ENCODE peak calls at places on chromosomes 6 and 20, in seven cellular contexts. L is endothelial cell, R is glomerular endothelial cell, E is NCI-H748 treated with DMSO at 0.1 percent for 48 hours, K is NCI-H1092 treated with DMSO at 0.1 percent for 48 hours, G is amniotic stem cell, O is heart left ventricle. P is an unnamed sample.

GRCh38 chr6:16154904-16155303 is 26.0 kb downstream of the MYLIP start:
- DNase-seq in E (no peak), G (peak; percentile 58), O (peak; percentile 57), R (no peak), K (no peak), L (no peak), P (no peak)

GRCh38 chr6:40996591-40997247 is 42.3 kb downstream of the UNC5CL start:
- DNase-seq in O (no peak), K (no peak), R (peak; percentile 20), E (no peak), G (no peak), L (peak; percentile 47), P (peak; percentile 70)

GRCh38 chr6:169962604-169963469 is 211.4 kb downstream of the ERMARD start:
- DNase-seq in O (no peak), E (no peak), L (no peak), G (no peak), K (no peak), R (no peak), P (no peak)

GRCh38 chr6:29887819-29888581 is 54.3 kb upstream of the HLA-A start:
- DNase-seq in E (peak; percentile 40), G (no peak), O (peak; percentile 82), L (peak; percentile 24), R (no peak), K (peak; percentile 14), P (peak; percentile 19)

GRCh38 chr20:63544958-63545516 is 2.5 kb downstream of the SRMS start:
- DNase-seq in G (no peak), R (no peak), E (no peak), O (no peak), K (no peak), L (no peak), P (peak; percentile 91)

GRCh38 chr6:105798057-105798456 is 288.1 kb upstream of the PRDM1 start:
- DNase-seq in E (no peak), K (no peak), O (no peak), L (no peak), R (no peak), G (peak; percentile 88), P (no peak)

GRCh38 chr6:36590237-36590636 is 3.9 kb upstream of the SRSF3 start:
- DNase-seq in R (no peak), L (no peak), O (no peak), K (no peak), G (peak; percentile 52), E (no peak), P (no peak)

GRCh38 chr6:33967266-33967767 is 163.5 kb upstream of the MLN start:
- DNase-seq in R (no peak), K (no peak), O (no peak), L (no peak), G (no peak), E (no peak), P (no peak)

GRCh38 chr6:159654483-159655098 is 38.5 kb downstream of the SOD2 start:
- DNase-seq in G (peak; percentile 77), L (no peak), E (peak; percentile 52), K (peak; percentile 54), O (no peak), R (peak; percentile 37), P (peak; percentile 56)

GRCh38 chr6:126261792-126262421 is 78.0 kb upstream of the CENPW start:
- DNase-seq in K (no peak), O (no peak), E (no peak), R (no peak), L (no peak), G (no peak), P (no peak)

GRCh38 chr6:133632206-133632605 is 256.7 kb upstream of the TCF21 start:
- DNase-seq in K (no peak), E (no peak), L (no peak), R (no peak), G (no peak), O (no peak), P (no peak)

GRCh38 chr20:53752583-53752970 is 158.9 kb upstream of the ZNF217 start:
- DNase-seq in L (no peak), K (no peak), E (no peak), O (no peak), R (no peak), G (no peak), P (no peak)